ENCODE peak calls at places on chromosome 19, in seven cellular contexts. D is stomach, C is H7, Z is HL-60, T is pancreas, N is PC-3, L is neural progenitor cell. V is an unnamed sample.

GRCh38 chr19:54281008-54281728 is at the start of gene LILRB2:
- DNase-seq in T (no peak), Z (peak; percentile 73), N (no peak), L (no peak), C (no peak), D (no peak), V (no peak)

GRCh38 chr19:35742121-35742724 is at the start of gene IGFLR1:
- DNase-seq in C (no peak), L (no peak), Z (peak; percentile 88), N (no peak), T (no peak), D (peak; percentile 44), V (peak; percentile 60)

GRCh38 chr19:16914421-16914820 is 25.6 kb downstream of the F2RL3 start:
- DNase-seq in D (no peak), N (no peak), C (peak; percentile 25), T (no peak), Z (no peak), L (no peak), V (no peak)

GRCh38 chr19:35000647-35001501 is 751 bp downstream of the GRAMD1A start:
- DNase-seq in L (peak; percentile 43), C (no peak), D (no peak), T (peak; percentile 53), N (peak; percentile 30), Z (peak; percentile 54), V (peak; percentile 71)

GRCh38 chr19:18044825-18045304 is 36.9 kb downstream of the ARRDC2 start:
- DNase-seq in C (peak; percentile 65), N (peak; percentile 69), T (peak; percentile 69), Z (peak; percentile 94), L (peak; percentile 28), D (peak; percentile 86), V (peak; percentile 68)

GRCh38 chr19:58518261-58519086 is 1.1 kb downstream of the ZBTB45 start:
- DNase-seq in T (peak; percentile 10), C (peak; percentile 45), N (peak; percentile 4), Z (peak; percentile 85), L (no peak), D (no peak), V (no peak)

GRCh38 chr19:51114087-51114714 is 6.0 kb upstream of the CTU1 start:
- DNase-seq in T (no peak), C (no peak), Z (no peak), N (no peak), L (no peak), D (no peak), V (no peak)

GRCh38 chr19:54517483-54517882 is 14.9 kb downstream of the LAIR2 start:
- DNase-seq in T (peak; percentile 16), D (peak; percentile 37), L (peak; percentile 60), Z (peak; percentile 43), N (peak; percentile 86), C (peak; percentile 28), V (peak; percentile 72)

GRCh38 chr19:6073858-6074708 is 36.2 kb downstream of the RFX2 start:
- DNase-seq in T (no peak), N (no peak), C (peak; percentile 3), Z (no peak), D (no peak), L (no peak), V (no peak)

GRCh38 chr19:35040826-35041547 is 534 bp upstream of the HPN start:
- DNase-seq in N (no peak), T (peak; percentile 96), Z (no peak), L (peak; percentile 70), C (peak; percentile 93), D (peak; percentile 96), V (no peak)

GRCh38 chr19:17076539-17076919 is 952 bp downstream of the MYO9B start:
- DNase-seq in T (no peak), C (no peak), D (no peak), N (peak; percentile 31), Z (no peak), L (peak; percentile 29), V (no peak)

GRCh38 chr19:12642506-12642905 is 24.0 kb downstream of the MAN2B1 start:
- DNase-seq in T (no peak), N (no peak), L (no peak), Z (no peak), D (no peak), C (no peak), V (no peak)

GRCh38 chr19:52451241-52451640 is 2.1 kb upstream of the ZNF578 start:
- DNase-seq in T (no peak), L (no peak), D (no peak), N (no peak), C (peak; percentile 22), Z (no peak), V (no peak)

GRCh38 chr19:43768273-43769050 is 12.3 kb downstream of the KCNN4 start:
- DNase-seq in L (no peak), C (no peak), N (peak; percentile 43), Z (peak; percentile 91), D (peak; percentile 48), T (no peak), V (no peak)

GRCh38 chr19:39139305-39140194 is 14.0 kb downstream of the PAK4 start:
- DNase-seq in L (peak; percentile 68), Z (no peak), N (no peak), D (no peak), T (no peak), C (peak; percentile 85), V (no peak)

GRCh38 chr19:6274756-6275155 is 5.0 kb downstream of the MLLT1 start:
- DNase-seq in D (no peak), L (no peak), T (no peak), C (peak; percentile 43), N (no peak), Z (no peak), V (no peak)

GRCh38 chr19:35389192-35389861 is 18.5 kb downstream of the GPR42 start:
- DNase-seq in C (no peak), L (no peak), D (peak; percentile 36), N (no peak), Z (no peak), T (no peak), V (no peak)

GRCh38 chr19:31270897-31271568 is 78.2 kb downstream of the TSHZ3 start:
- DNase-seq in L (no peak), C (no peak), D (no peak), T (no peak), Z (no peak), N (no peak), V (no peak)

DNA sequence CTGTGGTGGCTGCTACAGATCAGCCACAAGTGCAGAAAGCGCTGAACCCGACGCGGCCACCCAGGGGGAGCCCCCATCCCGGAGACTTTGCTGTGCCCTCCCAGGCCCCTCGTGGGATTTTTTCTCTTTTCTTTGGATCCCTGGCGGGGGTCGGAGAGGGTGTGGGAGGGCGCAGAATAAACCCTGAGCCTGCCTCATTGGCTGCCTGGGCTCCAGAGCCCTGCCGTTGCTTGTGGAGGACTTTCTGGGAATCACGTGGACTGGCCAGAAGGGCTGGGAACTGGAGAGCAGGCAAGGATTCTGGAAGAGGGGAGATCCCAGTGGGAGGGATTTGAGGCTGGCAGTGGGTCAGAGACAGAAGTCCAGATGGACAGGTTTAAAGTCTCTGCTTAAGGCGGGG is 24.9 kb downstream of the GADD45B start:
- DNase-seq in N (no peak), C (peak; percentile 68), D (no peak), L (no peak), T (no peak), Z (no peak), V (no peak)
- H3K4me3 ChIP-seq in N (no peak overlapping the region), C (no peak overlapping the region), D (no peak overlapping the region), L (no peak overlapping the region), T (no peak overlapping the region), Z (no peak overlapping the region), V (no peak overlapping the region)

GRCh38 chr19:1848399-1849131 is at the start of gene REXO1:
- DNase-seq in C (peak; percentile 98), D (peak; percentile 98), L (peak; percentile 95), Z (peak; percentile 97), T (peak; percentile 95), N (peak; percentile 95), V (peak; percentile 92)

GRCh38 chr19:1847684-1848398 is 442 bp downstream of the REXO1 start:
- DNase-seq in C (peak; percentile 88), Z (no peak), D (no peak), N (peak; percentile 25), T (no peak), L (peak; percentile 72), V (no peak)

GRCh38 chr19:1849999-1850398 is 1.7 kb upstream of the REXO1 start:
- DNase-seq in Z (no peak), D (no peak), C (no peak), L (no peak), N (no peak), T (no peak), V (no peak)

GRCh38 chr19:1847348-1847683 is 967 bp downstream of the REXO1 start:
- DNase-seq in T (no peak), N (no peak), Z (no peak), L (no peak), D (no peak), C (no peak), V (no peak)

GRCh38 chr19:1849132-1849474 is 820 bp upstream of the REXO1 start:
- DNase-seq in L (no peak), Z (no peak), T (no peak), N (no peak), D (no peak), C (no peak), V (no peak)
- H3K4me3 ChIP-seq in L (peak overlapping the region; percentile 100), Z (no peak overlapping the region), T (no peak overlapping the region), N (no peak overlapping the region), D (no peak overlapping the region), C (no peak overlapping the region), V (no peak overlapping the region)

DNA sequence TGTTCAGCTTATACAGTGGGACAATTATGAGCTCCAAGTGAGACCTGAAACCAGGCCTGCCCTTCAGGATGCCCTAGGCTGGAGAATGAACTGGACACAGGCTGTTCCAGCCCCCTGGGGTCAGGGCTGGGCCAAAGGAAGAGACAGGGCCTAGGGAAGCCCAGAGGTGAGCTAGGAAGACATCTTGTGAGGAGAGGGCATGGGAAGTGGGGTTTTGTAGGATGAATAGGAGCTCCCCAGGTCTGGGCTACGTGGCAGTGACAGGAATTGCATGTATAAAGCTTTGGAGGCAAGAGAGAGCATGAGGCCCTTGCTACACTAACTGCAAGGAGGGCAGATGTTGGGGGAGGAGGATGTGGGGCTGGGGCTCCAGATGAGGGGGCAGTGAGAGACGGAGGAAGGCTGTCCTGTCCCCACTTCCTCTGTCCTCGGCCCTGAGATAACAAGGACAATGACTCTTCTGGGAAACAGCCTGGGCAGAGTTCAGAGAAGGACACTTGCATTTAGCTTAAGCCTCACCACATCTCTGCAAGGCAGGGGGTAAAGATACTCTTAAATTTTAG is 1.5 kb upstream of the TBXA2R start:
- DNase-seq in C (no peak), D (no peak), T (no peak), N (no peak), Z (peak; percentile 15), L (no peak), V (no peak)
- H3K4me3 ChIP-seq in C (no peak overlapping the region), D (no peak overlapping the region), T (no peak overlapping the region), N (peak overlapping the region; percentile 66), Z (no peak overlapping the region), L (peak overlapping the region; percentile 40), V (no peak overlapping the region)

DNA sequence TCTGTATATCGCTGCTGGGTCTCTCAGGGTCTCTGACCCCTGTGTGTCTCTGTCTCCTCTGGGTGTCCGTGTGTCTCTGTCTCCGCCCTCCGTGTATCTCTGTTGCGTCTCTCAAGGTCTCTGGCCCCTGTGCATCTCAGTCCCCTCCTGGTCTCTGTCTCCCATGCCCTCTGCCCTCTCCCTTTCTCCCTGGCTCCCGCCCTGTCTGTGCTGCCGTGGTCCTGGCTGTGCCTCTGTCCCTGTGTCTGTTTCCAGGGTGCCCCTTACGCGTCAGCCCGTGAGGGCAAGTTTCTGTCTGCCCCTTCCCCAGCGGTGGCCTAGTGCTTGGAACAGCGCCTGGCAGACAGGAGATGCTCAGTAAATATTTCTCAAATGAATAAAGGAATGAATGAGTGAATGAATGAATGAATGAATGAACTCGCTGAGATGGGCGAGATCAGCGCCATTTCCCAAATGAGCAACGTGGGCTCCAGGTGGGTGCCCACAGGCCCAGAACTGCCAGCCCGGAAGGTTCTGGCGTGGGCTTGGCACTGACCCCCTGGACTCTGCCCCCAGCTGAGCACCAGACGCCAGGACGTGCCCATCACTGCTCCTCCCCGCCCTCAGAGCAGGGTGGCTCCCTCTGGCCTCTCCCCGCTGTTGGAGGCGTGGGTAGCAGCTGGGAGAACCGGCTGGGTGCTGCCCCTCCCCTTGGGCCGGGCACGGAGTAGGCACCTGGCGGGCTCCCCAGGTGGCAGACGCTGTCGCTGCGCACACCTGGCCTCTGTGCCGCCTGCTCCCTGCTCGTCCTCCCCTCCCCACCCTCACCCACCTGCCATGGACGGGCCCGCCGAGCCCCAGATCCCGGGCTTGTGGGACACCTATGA is at the start of gene SULT2B1:
- DNase-seq in T (peak; percentile 81), D (peak; percentile 85), C (peak; percentile 58), L (no peak), N (peak; percentile 59), Z (no peak), V (no peak)
- H3K4me3 ChIP-seq in T (no peak within 1 kb of the TSS), D (no peak within 1 kb of the TSS), C (no peak within 1 kb of the TSS), L (no peak within 1 kb of the TSS), N (peak within 1 kb of the TSS; percentile 42), Z (no peak within 1 kb of the TSS), V (no peak within 1 kb of the TSS)

V was measured in Jurkat, Clone E6-1.